ENCODE peak calls at places on chromosomes 5 and 9, in six cellular contexts. R is NB4, D is PC-9, F is fibroblast of mammary gland, X is mammary epithelial cell, K is dorsolateral prefrontal cortex. I is an unnamed sample.

GRCh38 chr5:93336330-93337110 is 244.5 kb downstream of the NR2F1-AS1 start:
- DNase-seq in R (no peak), D (no peak), F (peak), X (peak), K (no peak), I (peak)

GRCh38 chr9:108552459-108553040 is 303.2 kb downstream of the ACTL7B start:
- DNase-seq in R (no peak), D (peak), F (peak), X (peak), K (no peak), I (peak)

GRCh38 chr9:3751125-3751758 is 225.4 kb upstream of the RFX3 start:
- DNase-seq in R (peak), D (peak), F (peak), X (peak), K (no peak), I (peak)

GRCh38 chr5:109743770-109744212 is 54.1 kb downstream of the MAN2A1 start:
- DNase-seq in R (no peak), D (peak), F (peak), X (peak), K (no peak), I (peak)

GRCh38 chr9:125986966-125987365 is 239.8 kb downstream of the PBX3 start:
- DNase-seq in R (no peak), D (no peak), F (no peak), X (no peak), K (peak), I (no peak)

GRCh38 chr5:157266286-157267007 is 524 bp downstream of the CYFIP2 start:
- DNase-seq in R (peak), D (peak), F (no peak), X (no peak), K (no peak), I (no peak)

GRCh38 chr9:112553256-112553826 is 66.7 kb downstream of the KIAA1958 start:
- DNase-seq in R (no peak), D (no peak), F (no peak), X (no peak), K (no peak), I (no peak)

GRCh38 chr9:33468797-33469621 is 4.7 kb downstream of the NOL6 start:
- DNase-seq in R (no peak), D (no peak), F (no peak), X (no peak), K (peak), I (no peak)

GRCh38 chr9:68822596-68823165 is 117.6 kb downstream of the PIP5K1B start:
- DNase-seq in R (no peak), D (no peak), F (no peak), X (no peak), K (no peak), I (peak)

GRCh38 chr5:111863801-111864200 is 106.8 kb upstream of the NREP start:
- DNase-seq in R (peak), D (no peak), F (peak), X (no peak), K (no peak), I (no peak)

GRCh38 chr5:78341445-78341844 is 19.0 kb upstream of the SCAMP1 start:
- DNase-seq in R (no peak), D (no peak), F (no peak), X (no peak), K (no peak), I (no peak)

GRCh38 chr5:140178082-140178410 is 3.1 kb downstream of the CYSTM1 start:
- DNase-seq in R (no peak), D (no peak), F (no peak), X (no peak), K (no peak), I (no peak)

GRCh38 chr5:74056102-74056788 is 430.2 kb downstream of the ARHGEF28 start:
- DNase-seq in R (no peak), D (no peak), F (no peak), X (no peak), K (no peak), I (no peak)

GRCh38 chr5:55578771-55579170 is 44.0 kb upstream of the PLPP1 start:
- DNase-seq in R (no peak), D (no peak), F (peak), X (no peak), K (no peak), I (peak)

GRCh38 chr5:83096660-83097334 is 19.4 kb downstream of the XRCC4 start:
- DNase-seq in R (no peak), D (no peak), F (peak), X (peak), K (no peak), I (no peak)

GRCh38 chr5:97979740-97980139 is 793.7 kb upstream of the RGMB start:
- DNase-seq in R (no peak), D (no peak), F (peak), X (no peak), K (no peak), I (peak)

GRCh38 chr5:166962470-166962869 is 1329.0 kb upstream of the WWC1 start:
- DNase-seq in R (no peak), D (no peak), F (no peak), X (no peak), K (no peak), I (no peak)

GRCh38 chr5:89004379-89004778 is 121.4 kb upstream of the MEF2C start:
- DNase-seq in R (no peak), D (no peak), F (no peak), X (no peak), K (no peak), I (no peak)

GRCh38 chr9:133275105-133276000 is at the start of gene ABO:
- DNase-seq in R (no peak), D (no peak), F (no peak), X (no peak), K (no peak), I (no peak)

DNA sequence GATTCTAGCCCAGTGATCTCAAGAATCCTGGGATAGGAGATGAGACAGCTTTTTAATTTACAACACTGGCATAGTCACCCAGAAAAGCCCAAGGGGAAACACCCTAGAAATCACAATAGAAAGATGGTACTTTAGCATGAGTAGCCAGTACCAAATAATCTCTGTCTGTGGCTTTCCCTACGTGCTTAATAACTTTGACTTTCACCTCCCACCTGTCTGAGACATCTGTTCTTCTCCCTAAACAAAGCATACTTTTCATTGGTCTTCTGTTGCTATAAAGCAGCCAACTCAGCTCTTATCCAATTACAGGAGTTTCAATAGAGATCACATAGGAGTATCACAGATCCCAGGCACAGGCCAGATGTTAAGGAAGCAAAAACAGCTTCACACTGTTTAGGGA is 10.4 kb downstream of the MARCHF3 start:
- DNase-seq in R (no peak), D (no peak), F (no peak), X (peak), K (no peak), I (no peak)
- H3K4me3 ChIP-seq in R (no peak), D (no peak), F (no peak), X (no peak), K (no peak), I (no peak)

GRCh38 chr5:172909931-172910502 is 49.2 kb upstream of the RPL26L1 start:
- DNase-seq in R (no peak), D (no peak), F (peak), X (no peak), K (no peak), I (peak)

GRCh38 chr5:172913117-172913850 is 45.9 kb upstream of the RPL26L1 start:
- DNase-seq in R (no peak), D (no peak), F (no peak), X (no peak), K (no peak), I (peak)

GRCh38 chr5:172911976-172912375 is 47.2 kb upstream of the RPL26L1 start:
- DNase-seq in R (no peak), D (no peak), F (peak), X (no peak), K (no peak), I (no peak)

GRCh38 chr5:172911628-172911880 is 47.7 kb upstream of the RPL26L1 start:
- DNase-seq in R (no peak), D (no peak), F (no peak), X (no peak), K (no peak), I (no peak)

DNA sequence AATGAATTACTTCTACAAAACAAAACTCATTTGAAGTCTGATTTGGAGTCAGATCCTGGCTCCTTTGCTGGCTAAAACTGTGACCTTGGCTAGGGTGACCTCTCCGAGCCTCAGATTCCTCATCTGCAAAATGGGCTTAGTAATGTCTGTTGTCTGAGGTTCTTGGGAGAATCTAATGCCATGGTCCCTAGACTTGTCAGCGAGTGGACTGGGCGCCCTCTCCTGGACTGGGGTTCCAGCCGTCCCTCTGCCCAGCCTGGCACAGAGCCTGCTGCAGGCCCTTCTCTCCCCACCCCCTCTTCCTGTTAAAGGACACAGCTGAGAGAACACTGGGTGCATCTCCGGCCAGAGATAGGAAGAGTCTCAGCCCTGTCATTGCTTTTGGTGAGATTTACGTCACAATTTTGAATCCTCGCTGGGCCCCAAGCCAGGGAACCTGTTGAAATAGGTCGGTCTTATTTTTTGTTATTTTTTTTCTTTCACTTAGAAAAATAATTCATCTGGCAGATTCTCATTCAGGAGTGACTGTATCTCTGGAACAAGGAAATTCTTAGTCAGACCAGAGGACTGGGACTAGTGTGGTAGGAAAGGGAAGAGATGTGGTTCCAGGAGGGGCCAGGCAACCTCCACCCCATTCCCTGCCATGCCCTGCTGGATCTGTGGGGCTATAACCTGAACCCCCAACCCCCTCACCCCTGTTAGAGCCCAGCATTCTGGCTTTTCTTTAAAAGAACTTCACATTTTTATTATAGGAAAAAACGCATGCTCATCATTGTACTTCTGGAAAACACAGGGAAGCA is 48.2 kb upstream of the RPL26L1 start:
- DNase-seq in R (peak), D (peak), F (peak), X (peak), K (no peak), I (peak)
- TF ChIP-seq CTCF in R (no peak), D (peak), F (peak), X (peak), K (no peak), I (peak)

GRCh38 chr9:694499-695154 is 146.9 kb upstream of the DMRT1 start:
- DNase-seq in R (no peak), D (peak), F (peak), X (peak), K (no peak), I (peak)

GRCh38 chr9:692636-693459 is 148.6 kb upstream of the DMRT1 start:
- DNase-seq in R (no peak), D (no peak), F (no peak), X (no peak), K (no peak), I (no peak)

GRCh38 chr9:695252-695651 is 146.2 kb upstream of the DMRT1 start:
- DNase-seq in R (no peak), D (no peak), F (no peak), X (no peak), K (no peak), I (no peak)

GRCh38 chr9:691825-692363 is 149.6 kb upstream of the DMRT1 start:
- DNase-seq in R (no peak), D (no peak), F (no peak), X (no peak), K (no peak), I (no peak)

GRCh38 chr9:693460-694390 is 147.8 kb upstream of the DMRT1 start:
- DNase-seq in R (no peak), D (no peak), F (peak), X (no peak), K (no peak), I (peak)
- H3K4me3 ChIP-seq in R (no peak), D (no peak), F (peak), X (no peak), K (peak), I (peak)

GRCh38 chr5:164597293-164597900 is 1092.0 kb downstream of the MAT2B start:
- DNase-seq in R (peak), D (no peak), F (no peak), X (peak), K (no peak), I (no peak)
- TF ChIP-seq CTCF in R (peak), D (peak), F (peak), X (peak), K (no peak), I (no peak)

DNA sequence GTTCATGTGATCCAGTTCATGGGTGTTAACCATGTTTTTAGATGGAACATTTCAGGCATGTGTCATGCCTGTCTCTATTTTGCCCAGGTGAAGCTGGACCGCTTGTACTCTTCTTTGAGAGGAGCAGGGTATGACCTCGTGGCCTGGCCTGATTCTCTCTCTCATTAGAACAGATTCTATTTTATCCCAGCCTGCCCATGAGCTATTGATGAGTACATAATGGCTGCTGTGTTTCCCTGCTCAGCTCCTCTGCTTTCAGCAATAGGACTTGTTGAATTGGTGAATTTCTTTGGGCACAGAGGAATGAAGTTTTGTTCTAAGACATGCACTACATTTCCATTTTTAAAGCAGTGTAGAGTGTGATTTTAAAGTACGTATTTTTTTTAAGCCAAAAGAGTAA is 86.2 kb downstream of the HACD4 start:
- DNase-seq in R (no peak), D (no peak), F (no peak), X (no peak), K (no peak), I (no peak)
- H3K4me3 ChIP-seq in R (no peak), D (no peak), F (no peak), X (no peak), K (no peak), I (no peak)

DNA sequence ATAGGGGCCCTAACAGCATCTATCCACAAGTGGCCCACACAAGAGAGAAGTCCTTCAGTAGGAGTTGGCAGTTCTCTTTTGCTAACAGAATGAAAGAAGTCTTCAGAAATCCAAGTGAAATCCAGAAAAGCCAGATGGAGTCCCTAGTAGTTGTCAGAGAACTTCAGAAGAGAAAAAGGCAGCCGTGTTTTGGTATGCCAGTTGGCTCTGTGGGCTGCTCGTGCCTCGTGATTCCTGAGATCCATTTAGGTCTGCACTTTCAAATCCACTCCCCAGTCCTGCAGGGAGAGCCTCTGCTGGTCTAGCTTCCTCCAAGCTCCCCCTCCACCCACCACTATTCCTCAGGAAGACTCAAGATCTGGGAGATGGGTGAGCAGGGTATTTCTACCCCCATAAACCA is 69.0 kb downstream of the CFAP90 start:
- DNase-seq in R (no peak), D (no peak), F (no peak), X (no peak), K (no peak), I (no peak)
- TF ChIP-seq CTCF in R (no peak), D (no peak), F (no peak), X (no peak), K (no peak), I (no peak)

GRCh38 chr9:136944094-136944518 is 432 bp downstream of the FBXW5 start:
- DNase-seq in R (no peak), D (no peak), F (peak), X (peak), K (no peak), I (peak)

GRCh38 chr9:136942112-136942880 is 2.2 kb downstream of the FBXW5 start:
- DNase-seq in R (no peak), D (no peak), F (no peak), X (no peak), K (no peak), I (no peak)

GRCh38 chr9:136943291-136944093 is 1.0 kb downstream of the FBXW5 start:
- DNase-seq in R (peak), D (peak), F (peak), X (peak), K (no peak), I (peak)

GRCh38 chr9:136941231-136942111 is 3.1 kb downstream of the FBXW5 start:
- DNase-seq in R (no peak), D (no peak), F (no peak), X (no peak), K (no peak), I (no peak)

DNA sequence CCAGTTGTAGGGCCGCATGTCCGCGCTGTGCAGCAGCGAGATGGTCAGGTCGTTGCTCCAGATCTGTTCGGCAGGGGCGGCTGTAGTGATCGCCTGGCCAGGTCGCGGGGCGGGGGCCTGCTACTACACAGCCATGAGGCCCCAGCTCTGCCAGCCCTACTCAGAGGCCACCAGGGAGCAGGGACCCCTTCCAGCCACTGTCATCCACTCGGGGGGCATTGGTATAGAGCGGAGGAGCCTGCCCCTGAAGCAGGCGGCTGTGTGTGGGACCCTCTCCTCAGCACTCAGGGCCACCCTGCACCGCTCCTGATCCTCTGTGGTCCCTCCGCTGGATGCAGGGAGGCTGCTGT is 1.7 kb downstream of the FBXW5 start:
- DNase-seq in R (no peak), D (no peak), F (no peak), X (no peak), K (no peak), I (no peak)
- H3K4me3 ChIP-seq in R (peak), D (peak), F (peak), X (peak), K (no peak), I (peak)

DNA sequence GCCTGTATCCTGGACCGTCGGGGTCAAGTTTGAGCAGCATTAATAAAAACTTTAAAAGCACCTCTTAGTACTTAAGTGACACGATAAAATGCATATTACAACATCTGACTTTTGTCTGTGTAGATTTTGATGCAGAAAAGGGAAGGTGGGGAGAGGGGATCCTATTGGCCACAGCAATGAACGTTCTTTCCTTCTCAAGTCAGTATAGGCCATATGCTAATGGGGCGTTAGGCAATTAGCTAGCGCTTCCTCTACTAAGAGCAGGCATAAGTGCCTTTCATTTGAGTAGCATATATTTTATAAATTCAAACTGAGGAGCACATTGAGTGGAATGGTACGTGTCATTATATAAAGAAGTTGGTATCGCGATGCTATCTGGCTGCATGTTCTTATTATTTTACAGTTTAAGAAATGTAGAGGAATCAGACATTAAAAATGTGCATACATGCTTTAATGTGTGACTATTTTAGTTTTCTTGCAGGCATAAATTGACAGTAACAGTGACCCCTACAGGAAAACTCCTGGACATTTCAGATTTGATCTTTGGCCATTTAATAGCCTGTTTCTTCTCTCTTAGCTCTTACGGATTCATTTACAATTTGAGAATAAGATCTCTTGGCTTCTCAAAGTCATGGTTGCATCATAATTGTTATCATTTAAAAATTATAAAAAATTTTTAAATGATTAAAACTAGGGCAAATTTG is 1.1 kb upstream of the GNA14 start:
- DNase-seq in R (peak), D (no peak), F (peak), X (no peak), K (no peak), I (peak)
- TF ChIP-seq CTCF in R (peak), D (peak), F (peak), X (peak), K (peak), I (peak)

I was measured in fibroblast of the aortic adventitia.